ENCODE peak calls at places on chromosomes 7 and 10, in four cellular contexts. One of them, this sample, is unnamed.
A peak's percentile ranks its signal among the peaks of the same experiment; 100 is the strongest.

GRCh38 chr10:75043256-75044121 is 68.0 kb upstream of the SAMD8 start:
- DNase-seq in HepG2: no peak
- DNase-seq in K562: peak; percentile 84
- DNase-seq in GM12878: no peak
- DNase-seq in this sample: peak; percentile 93

GRCh38 chr10:95273393-95274312 is 17.1 kb downstream of the PDLIM1 start:
- DNase-seq in HepG2: peak; percentile 98
- DNase-seq in GM12878: no peak
- DNase-seq in K562: no peak
- DNase-seq in this sample: no peak

GRCh38 chr10:120999868-121000267 is 148.7 kb downstream of the WDR11 start:
- DNase-seq in HepG2: peak; percentile 12
- DNase-seq in K562: no peak
- DNase-seq in GM12878: no peak
- DNase-seq in this sample: peak; percentile 52

GRCh38 chr7:30285067-30285530 is 702 bp downstream of the ZNRF2 start:
- DNase-seq in GM12878: no peak
- DNase-seq in HepG2: no peak
- DNase-seq in K562: peak; percentile 47
- DNase-seq in this sample: peak; percentile 46

GRCh38 chr10:72337039-72337629 is 17.6 kb downstream of the DNAJB12 start:
- DNase-seq in GM12878: no peak
- DNase-seq in K562: peak; percentile 83
- DNase-seq in HepG2: peak; percentile 63
- DNase-seq in this sample: peak; percentile 76

GRCh38 chr10:101829561-101830315 is 11.5 kb upstream of the OGA start:
- DNase-seq in K562: peak; percentile 87
- DNase-seq in HepG2: no peak
- DNase-seq in GM12878: no peak
- DNase-seq in this sample: peak; percentile 90

GRCh38 chr7:36809510-36809909 is 85.2 kb upstream of the AOAH start:
- DNase-seq in GM12878: no peak
- DNase-seq in HepG2: no peak
- DNase-seq in K562: no peak
- DNase-seq in this sample: no peak

GRCh38 chr10:6162589-6163356 is 40.0 kb upstream of the PFKFB3 start:
- DNase-seq in K562: peak; percentile 48
- DNase-seq in HepG2: no peak
- DNase-seq in GM12878: no peak
- DNase-seq in this sample: peak; percentile 73

GRCh38 chr10:110511734-110512449 is 14.2 kb downstream of the DUSP5 start:
- DNase-seq in K562: no peak
- DNase-seq in GM12878: no peak
- DNase-seq in HepG2: peak; percentile 67
- DNase-seq in this sample: no peak

GRCh38 chr7:83355143-83355542 is 192.5 kb upstream of the PCLO start:
- DNase-seq in GM12878: no peak
- DNase-seq in K562: no peak
- DNase-seq in HepG2: no peak
- DNase-seq in this sample: no peak

GRCh38 chr7:120996333-120996982 is 7.9 kb downstream of the CPED1 start:
- DNase-seq in GM12878: no peak
- DNase-seq in K562: no peak
- DNase-seq in HepG2: no peak
- DNase-seq in this sample: no peak

GRCh38 chr7:92251181-92251580 is 5.4 kb downstream of the ANKIB1 start:
- DNase-seq in HepG2: no peak
- DNase-seq in K562: no peak
- DNase-seq in GM12878: no peak
- DNase-seq in this sample: no peak

GRCh38 chr7:8724080-8724718 is 290.8 kb downstream of the NXPH1 start:
- DNase-seq in GM12878: no peak
- DNase-seq in HepG2: peak; percentile 37
- DNase-seq in K562: peak; percentile 37
- DNase-seq in this sample: peak; percentile 91

GRCh38 chr7:150742286-150742968 is 5.2 kb downstream of the GIMAP5 start:
- DNase-seq in GM12878: no peak
- DNase-seq in K562: no peak
- DNase-seq in HepG2: no peak
- DNase-seq in this sample: no peak

GRCh38 chr10:60089095-60089494 is 182.7 kb upstream of the CCDC6 start:
- DNase-seq in HepG2: peak; percentile 3
- DNase-seq in K562: no peak
- DNase-seq in GM12878: no peak
- DNase-seq in this sample: no peak

GRCh38 chr7:117385340-117386124 is 41.8 kb downstream of the ASZ1 start:
- DNase-seq in GM12878: no peak
- DNase-seq in K562: no peak
- DNase-seq in HepG2: no peak
- DNase-seq in this sample: peak; percentile 34

GRCh38 chr10:97853006-97853405 is 3.4 kb downstream of the GOLGA7B start:
- DNase-seq in HepG2: no peak
- DNase-seq in K562: no peak
- DNase-seq in GM12878: no peak
- DNase-seq in this sample: no peak

GRCh38 chr7:158473238-158473637 is 114.4 kb downstream of the PTPRN2 start:
- DNase-seq in GM12878: no peak
- DNase-seq in HepG2: no peak
- DNase-seq in K562: no peak
- DNase-seq in this sample: peak; percentile 68

GRCh38 chr7:149716932-149717307 is 56.5 kb downstream of the ZNF467 start:
- DNase-seq in HepG2: no peak
- DNase-seq in K562: no peak
- DNase-seq in GM12878: no peak
- DNase-seq in this sample: no peak

GRCh38 chr10:44963772-44964633 is 4.4 kb downstream of the RASSF4 start:
- DNase-seq in K562: no peak
- DNase-seq in GM12878: no peak
- DNase-seq in HepG2: peak; percentile 85
- DNase-seq in this sample: peak; percentile 57

GRCh38 chr10:103598654-103599115 is 105.2 kb downstream of the NEURL1 start:
- DNase-seq in GM12878: no peak
- DNase-seq in HepG2: peak; percentile 72
- DNase-seq in K562: peak; percentile 62
- DNase-seq in this sample: peak; percentile 80

GRCh38 chr7:1404881-1405548 is 54.3 kb downstream of the MICALL2 start:
- DNase-seq in GM12878: no peak
- DNase-seq in HepG2: no peak
- DNase-seq in K562: no peak
- DNase-seq in this sample: no peak

GRCh38 chr7:138316421-138317043 is 143.5 kb upstream of the TRIM24 start:
- DNase-seq in HepG2: peak; percentile 99
- DNase-seq in GM12878: peak; percentile 17
- DNase-seq in K562: no peak
- DNase-seq in this sample: no peak

GRCh38 chr10:133335238-133336122 is 1.2 kb downstream of the CALY start:
- DNase-seq in K562: peak; percentile 66
- DNase-seq in HepG2: no peak
- DNase-seq in GM12878: no peak
- DNase-seq in this sample: peak; percentile 81

GRCh38 chr10:239109-239508 is 103.9 kb downstream of the ZMYND11 start:
- DNase-seq in K562: no peak
- DNase-seq in HepG2: no peak
- DNase-seq in GM12878: no peak
- DNase-seq in this sample: no peak

GRCh38 chr7:123538189-123538714 is 3.9 kb upstream of the IQUB start:
- DNase-seq in GM12878: no peak
- DNase-seq in K562: peak; percentile 47
- DNase-seq in HepG2: no peak
- DNase-seq in this sample: no peak

DNA sequence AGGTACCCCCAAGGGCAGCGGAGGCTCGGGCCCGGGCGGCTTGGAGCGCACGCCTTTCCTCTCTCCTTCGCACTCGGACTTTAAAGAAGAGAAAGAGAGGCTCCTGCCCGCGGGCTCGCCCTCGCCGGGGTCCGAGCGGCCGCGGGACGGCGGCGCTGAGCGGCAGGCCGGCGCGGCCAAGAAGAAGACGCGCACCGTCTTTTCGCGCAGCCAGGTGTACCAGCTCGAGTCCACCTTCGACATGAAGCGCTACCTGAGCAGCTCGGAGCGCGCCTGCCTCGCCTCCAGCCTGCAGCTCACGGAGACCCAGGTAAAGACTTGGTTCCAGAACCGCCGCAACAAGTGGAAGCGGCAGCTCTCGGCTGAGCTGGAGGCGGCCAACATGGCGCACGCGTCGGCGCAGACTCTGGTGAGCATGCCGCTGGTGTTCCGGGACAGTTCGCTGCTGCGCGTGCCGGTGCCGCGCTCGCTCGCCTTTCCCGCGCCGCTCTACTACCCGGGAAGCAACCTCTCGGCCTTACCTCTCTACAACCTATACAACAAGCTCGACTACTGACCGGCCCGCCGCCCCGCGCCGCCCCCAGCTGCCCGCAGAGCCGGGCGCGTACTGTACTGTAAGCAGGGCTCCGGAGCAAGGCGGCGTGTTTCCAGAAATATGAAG is 1.8 kb downstream of the HMX2 start:
- DNase-seq in HepG2: no peak
- DNase-seq in K562: no peak
- DNase-seq in GM12878: no peak
- DNase-seq in this sample: peak; percentile 56
- TF ChIP-seq JUNB in HepG2: no peak
- TF ChIP-seq JUNB in K562: no peak
- TF ChIP-seq JUNB in GM12878: no peak
- TF ChIP-seq JUNB in this sample: no peak

GRCh38 chr7:81637527-81637926 is 132.3 kb downstream of the HGF start:
- DNase-seq in K562: no peak
- DNase-seq in GM12878: no peak
- DNase-seq in HepG2: no peak
- DNase-seq in this sample: no peak

GRCh38 chr7:81641873-81642272 is 128.0 kb downstream of the HGF start:
- DNase-seq in K562: no peak
- DNase-seq in HepG2: no peak
- DNase-seq in GM12878: peak; percentile 19
- DNase-seq in this sample: no peak

GRCh38 chr7:81632418-81632817 is 137.4 kb downstream of the HGF start:
- DNase-seq in K562: no peak
- DNase-seq in GM12878: no peak
- DNase-seq in HepG2: no peak
- DNase-seq in this sample: peak; percentile 54

DNA sequence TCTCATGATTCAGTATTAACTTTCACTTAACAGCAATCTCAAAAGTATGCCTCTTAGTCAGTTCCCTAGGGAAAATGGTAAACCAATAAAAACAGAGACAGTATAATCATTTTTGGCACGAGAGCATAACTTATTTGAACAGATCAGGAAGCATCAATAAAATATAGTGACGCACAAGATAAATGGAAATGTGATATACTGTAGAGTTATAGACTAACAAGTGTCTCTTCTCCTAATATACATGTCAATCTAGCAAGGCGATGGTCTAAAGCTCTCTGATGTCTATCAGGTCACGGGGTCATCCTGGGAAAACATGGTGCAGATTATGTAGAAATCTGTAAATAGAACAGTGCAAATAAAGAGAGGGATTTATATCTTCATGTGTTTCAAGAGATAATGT is 131.6 kb downstream of the HGF start:
- DNase-seq in K562: no peak
- DNase-seq in HepG2: peak; percentile 29
- DNase-seq in GM12878: no peak
- DNase-seq in this sample: no peak
- TF ChIP-seq REST in K562: no peak
- TF ChIP-seq REST in HepG2: no peak
- TF ChIP-seq REST in GM12878: no peak
- TF ChIP-seq REST in this sample: no peak

DNA sequence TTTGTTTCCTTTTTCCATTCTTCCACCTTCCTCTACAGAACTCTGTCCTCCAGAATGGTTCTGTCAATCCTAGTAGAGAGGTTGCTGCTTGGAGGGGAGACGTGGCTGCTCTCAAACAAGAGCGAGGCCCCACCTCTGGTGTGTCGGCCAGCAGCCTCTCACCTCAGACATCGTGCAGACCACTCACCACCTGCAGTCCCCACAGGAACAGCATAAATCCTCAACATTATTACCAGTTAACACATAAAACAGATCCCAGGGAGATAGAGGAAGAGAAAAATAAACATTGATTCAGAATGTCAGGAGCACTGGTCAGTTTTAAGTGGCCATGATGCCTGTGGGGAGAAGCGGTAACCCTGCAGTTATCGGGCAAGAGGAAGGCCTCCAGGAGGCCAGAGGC is 485.9 kb upstream of the DPP6 start:
- DNase-seq in GM12878: no peak
- DNase-seq in HepG2: no peak
- DNase-seq in K562: no peak
- DNase-seq in this sample: no peak
- TF ChIP-seq POLR2AphosphoS5 in GM12878: no peak
- TF ChIP-seq POLR2AphosphoS5 in HepG2: no peak
- TF ChIP-seq POLR2AphosphoS5 in K562: no peak
- TF ChIP-seq POLR2AphosphoS5 in this sample: no peak

DNA sequence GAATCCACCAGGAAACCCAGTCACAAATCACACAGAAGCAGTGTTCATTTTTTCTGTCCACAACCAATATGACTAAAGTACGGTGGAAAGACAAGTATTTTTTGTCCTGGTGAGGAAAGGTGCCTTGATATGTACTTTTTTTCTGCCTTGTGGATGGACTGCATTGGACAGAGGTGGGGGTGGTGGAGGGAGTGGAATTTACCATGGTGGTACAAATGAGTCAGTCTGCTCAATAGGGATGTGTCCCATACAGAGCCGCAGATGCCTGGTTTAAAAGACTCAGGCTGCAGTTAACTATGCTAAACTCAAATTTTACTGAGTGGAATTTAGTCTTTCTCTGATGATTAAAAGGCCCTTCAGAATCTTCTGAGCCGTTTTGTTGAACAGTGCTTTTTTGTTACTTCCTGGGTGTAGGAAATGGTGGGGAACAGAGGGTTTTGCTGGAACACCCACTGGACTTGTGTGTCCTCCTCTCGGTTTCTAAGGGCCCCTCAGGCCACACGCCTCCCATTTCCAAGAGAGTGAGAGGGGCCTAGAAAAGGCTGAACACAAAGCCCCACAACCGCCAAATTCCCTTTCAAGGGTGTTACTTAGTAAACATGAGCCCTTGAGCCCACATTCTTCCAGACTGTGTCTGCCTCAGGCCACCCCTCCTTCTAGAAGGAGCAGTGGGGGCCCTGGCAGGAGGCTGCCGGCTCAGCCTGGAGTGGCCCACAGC is 674.3 kb upstream of the GALNT17 start:
- DNase-seq in GM12878: no peak
- DNase-seq in K562: no peak
- DNase-seq in HepG2: no peak
- DNase-seq in this sample: no peak
- TF ChIP-seq JUNB in GM12878: no peak
- TF ChIP-seq JUNB in K562: no peak
- TF ChIP-seq JUNB in HepG2: no peak
- TF ChIP-seq JUNB in this sample: no peak

This sample was measured in GM23338.